ENCODE peak calls at places on chromosomes 13 and 19, in six cellular contexts. C is OCI-LY7, U is lower lobe of right lung, W is H1, R is thoracic aorta, H is astrocyte. A is an unnamed sample. For H3K4me1, the result is how much of the 10 kb centered on the place peaks cover.

GRCh38 chr19:39873385-39873784 is 27.2 kb upstream of the FBL start:
- DNase-seq in C (no peak), U (no peak), W (no peak), R (no peak), H (no peak), A (no peak)

GRCh38 chr13:51645154-51645650 is 60.9 kb downstream of the WDFY2 start:
- DNase-seq in C (peak), U (no peak), W (no peak), R (no peak), H (peak), A (no peak)

GRCh38 chr13:38415233-38415632 is 65.6 kb downstream of the UFM1 start:
- DNase-seq in C (peak), U (no peak), W (no peak), R (no peak), H (no peak), A (no peak)

GRCh38 chr13:27481766-27482165 is 31.4 kb upstream of the MTIF3 start:
- DNase-seq in C (peak), U (peak), W (peak), R (no peak), H (no peak), A (no peak)

GRCh38 chr19:54570316-54570715 is 3.3 kb upstream of the LILRA2 start:
- DNase-seq in C (no peak), U (no peak), W (no peak), R (no peak), H (no peak), A (no peak)

GRCh38 chr19:2059422-2060201 is 8.6 kb upstream of the MKNK2 start:
- DNase-seq in C (no peak), U (peak), W (no peak), R (no peak), H (peak), A (peak)

GRCh38 chr19:51259348-51260245 is 8.7 kb downstream of the SIGLECL1 start:
- DNase-seq in C (peak), U (no peak), W (peak), R (no peak), H (no peak), A (peak)

GRCh38 chr13:23707674-23708073 is 137.5 kb downstream of the TNFRSF19 start:
- DNase-seq in C (no peak), U (no peak), W (no peak), R (no peak), H (no peak), A (no peak)

GRCh38 chr19:23904406-23904805 is 10.3 kb upstream of the ZNF726 start:
- DNase-seq in C (no peak), U (no peak), W (no peak), R (no peak), H (no peak), A (no peak)

GRCh38 chr13:72698164-72698563 is 29.3 kb downstream of the MZT1 start:
- DNase-seq in C (no peak), U (no peak), W (no peak), R (no peak), H (no peak), A (no peak)

GRCh38 chr13:99314640-99315176 is 7.5 kb upstream of the GPR183 start:
- DNase-seq in C (no peak), U (no peak), W (no peak), R (no peak), H (peak), A (no peak)
- H3K4me1 ChIP-seq in C (under half), U (under half), W (under half), R (under half), H (under half), A (under half)

DNA sequence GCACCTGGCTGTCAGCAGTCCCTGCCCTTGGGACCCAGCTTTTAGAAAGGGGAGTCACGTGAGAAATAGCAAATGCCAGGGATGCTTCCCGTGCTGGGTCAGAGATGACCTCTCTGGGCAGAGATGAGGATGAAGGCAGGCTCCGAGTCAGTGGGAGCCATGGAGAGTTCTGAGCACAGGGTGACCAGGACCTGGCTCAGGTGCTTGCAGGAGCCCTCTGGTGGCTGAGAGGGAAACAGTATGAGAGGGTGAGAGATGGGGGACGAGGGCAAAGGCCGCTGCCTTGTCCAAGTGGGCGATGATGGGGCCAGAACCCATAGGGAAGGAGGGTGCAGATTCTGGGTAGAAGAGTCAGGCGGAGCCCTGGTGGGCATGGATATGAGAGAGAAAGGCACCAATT is 15.8 kb downstream of the TMED1 start:
- DNase-seq in C (peak), U (no peak), W (no peak), R (no peak), H (no peak), A (no peak)
- TF ChIP-seq CTCF in C (peak), U (peak), W (peak), R (no peak), H (no peak), A (no peak)

DNA sequence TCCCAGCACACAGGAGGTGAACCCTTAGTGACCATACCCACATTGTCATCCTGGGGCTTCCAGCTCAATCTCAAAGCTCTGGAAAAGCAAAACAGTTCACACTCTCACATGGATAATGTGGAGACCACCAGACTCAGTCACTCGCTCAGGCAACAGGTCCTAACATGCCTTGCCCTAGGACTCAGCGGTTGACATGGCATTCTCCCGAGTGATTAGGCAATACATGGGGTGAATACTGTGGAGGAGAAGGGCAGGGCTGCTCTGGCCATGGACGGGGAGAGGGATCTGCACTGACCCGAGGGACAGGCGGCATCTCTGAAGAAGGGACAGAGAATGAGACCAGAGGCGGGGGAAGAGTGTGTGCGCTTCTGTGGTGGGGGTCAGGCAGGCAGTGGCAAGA is 44.4 kb upstream of the EPHX3 start:
- DNase-seq in C (no peak), U (no peak), W (no peak), R (no peak), H (no peak), A (no peak)
- H3K4me1 ChIP-seq in C (under half), U (half or more), W (under half), R (half or more), H (under half), A (under half)

GRCh38 chr13:98103531-98103930 is 39.4 kb upstream of the FARP1 start:
- DNase-seq in C (no peak), U (no peak), W (no peak), R (no peak), H (peak), A (no peak)

GRCh38 chr13:98105929-98106336 is 37.0 kb upstream of the FARP1 start:
- DNase-seq in C (no peak), U (no peak), W (no peak), R (no peak), H (peak), A (peak)

GRCh38 chr13:98108330-98108729 is 34.6 kb upstream of the FARP1 start:
- DNase-seq in C (no peak), U (no peak), W (no peak), R (no peak), H (peak), A (no peak)

GRCh38 chr13:98099627-98100026 is 43.3 kb upstream of the FARP1 start:
- DNase-seq in C (no peak), U (no peak), W (no peak), R (no peak), H (no peak), A (no peak)

GRCh38 chr13:98103942-98104880 is 38.7 kb upstream of the FARP1 start:
- DNase-seq in C (no peak), U (no peak), W (no peak), R (no peak), H (no peak), A (no peak)
- TF ChIP-seq CTCF in C (no peak), U (no peak), W (no peak), R (no peak), H (peak), A (no peak)

GRCh38 chr19:6063576-6063961 is 46.7 kb downstream of the RFX2 start:
- DNase-seq in C (no peak), U (no peak), W (no peak), R (no peak), H (no peak), A (no peak)
- H3K4me1 ChIP-seq in C (under half), U (half or more), W (under half), R (half or more), H (half or more), A (under half)

DNA sequence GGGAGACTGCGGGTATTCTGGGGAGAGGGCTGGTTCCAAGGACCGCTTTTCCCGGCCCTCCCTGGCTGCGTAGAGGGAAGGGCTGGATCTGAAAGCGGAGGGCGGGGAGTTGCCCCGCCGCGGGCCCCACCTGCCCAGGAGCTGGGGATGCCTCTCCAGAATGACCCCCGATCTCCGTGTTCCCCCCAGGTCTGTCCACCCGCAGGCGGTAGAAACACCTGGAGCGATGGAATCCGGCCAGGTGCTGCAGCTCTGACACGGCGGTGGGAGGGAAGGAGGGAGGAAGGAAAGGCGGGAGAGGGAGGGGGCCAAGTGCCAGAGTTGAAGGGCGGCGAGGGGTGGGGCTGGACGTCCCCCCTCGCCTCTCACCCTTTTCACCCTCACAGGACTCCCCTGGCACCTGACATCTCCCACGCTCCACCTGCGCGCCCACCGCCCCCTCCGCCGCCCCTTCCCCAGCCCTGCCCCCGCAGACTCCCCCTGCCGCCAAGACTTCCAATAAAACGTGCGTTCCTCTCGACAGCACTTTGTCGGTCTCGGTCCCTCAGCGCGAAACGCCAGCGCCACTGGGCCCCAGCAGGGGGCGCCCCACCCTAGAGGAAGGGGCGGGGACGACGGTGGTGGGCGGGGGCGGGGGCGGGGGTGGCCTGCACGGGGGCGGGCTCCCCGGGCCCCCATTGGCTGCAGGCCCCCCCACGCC is 374 bp upstream of the FXYD7 start:
- DNase-seq in C (peak), U (no peak), W (no peak), R (no peak), H (no peak), A (peak)
- TF ChIP-seq CTCF in C (peak), U (peak), W (peak), R (peak), H (no peak), A (peak)